ENCODE peak calls at places on chromosomes 6 and 20, in four cellular contexts. C is hepatocyte; M is midbrain; S is stimulated activated CD4-positive, alpha-beta T cell treated with anti-CD3 and anti-CD28 coated beads, Interleukin-1b, Interleukin-23, amount 100 ng/mL, for 4 hours. K is an unnamed sample.

GRCh38 chr6:35359744-35360348 is 17.5 kb downstream of the PPARD start:
- DNase-seq in M (peak), C (no peak), S (no peak), K (peak)

GRCh38 chr6:144952456-144953240 is 667.5 kb downstream of the UTRN start:
- DNase-seq in S (no peak), C (no peak), M (no peak), K (no peak)

GRCh38 chr6:1575213-1576041 is 34.3 kb upstream of the FOXC1 start:
- DNase-seq in M (peak), C (no peak), S (no peak), K (no peak)

GRCh38 chr20:20211274-20211987 is 156.5 kb upstream of the INSM1 start:
- DNase-seq in S (no peak), C (peak), M (no peak), K (no peak)

GRCh38 chr6:35258858-35259193 is 709 bp upstream of the ZNF76 start:
- DNase-seq in C (peak), S (no peak), M (peak), K (no peak)

GRCh38 chr6:53794073-53794719 is 609 bp upstream of the LRRC1 start:
- DNase-seq in C (peak), S (peak), M (peak), K (peak)

GRCh38 chr20:9298906-9299305 is 215.5 kb upstream of the LAMP5 start:
- DNase-seq in M (no peak), S (no peak), C (no peak), K (no peak)

GRCh38 chr6:31143148-31143547 is 4.3 kb upstream of the PSORS1C2 start:
- DNase-seq in C (peak), M (no peak), S (no peak), K (no peak)

GRCh38 chr6:137588472-137588871 is 94.3 kb upstream of the OLIG3 start:
- DNase-seq in M (no peak), S (no peak), C (no peak), K (no peak)

GRCh38 chr6:28880894-28881780 is 42.6 kb downstream of the TRIM27 start:
- DNase-seq in S (peak), M (peak), C (peak), K (peak)

GRCh38 chr6:13262302-13263006 is 65.9 kb downstream of the TBC1D7 start:
- DNase-seq in S (no peak), C (no peak), M (no peak), K (no peak)

GRCh38 chr6:14117158-14118090 is at the start of gene CD83:
- DNase-seq in C (peak), S (peak), M (peak), K (peak)

GRCh38 chr6:32085759-32086458 is 23.2 kb downstream of the TNXB start:
- DNase-seq in C (no peak), M (no peak), S (no peak), K (no peak)

GRCh38 chr6:63635165-63635562 is 438 bp upstream of the PHF3 start:
- DNase-seq in M (peak), C (no peak), S (peak), K (no peak)

GRCh38 chr6:87065117-87065516 is 29.8 kb downstream of the CGA start:
- DNase-seq in S (no peak), M (no peak), C (no peak), K (no peak)

GRCh38 chr6:169725270-169726048 is 1.2 kb upstream of the PHF10 start:
- DNase-seq in S (peak), M (no peak), C (peak), K (peak)

GRCh38 chr6:96537726-96538125 is 16.1 kb downstream of the UFL1 start:
- DNase-seq in M (no peak), S (no peak), C (no peak), K (no peak)

GRCh38 chr6:134368670-134369069 is 50.8 kb upstream of the SGK1 start:
- DNase-seq in C (no peak), M (no peak), S (no peak), K (no peak)